ENCODE peak calls at places on chromosomes 2 and 18, in nine cellular contexts. D is lower lobe of right lung, B is upper lobe of right lung, Y is neural progenitor cell, G is hepatocyte, M is fibroblast of lung, T is OCI-LY7, O is colonic mucosa, R is PC-9. X is an unnamed sample. For H3K4me1, the result is how much of the 10 kb centered on the place peaks cover.

GRCh38 chr18:42922363-42922762 is 193.1 kb downstream of the RIT2 start:
- DNase-seq in D (no peak), B (no peak), Y (no peak), G (no peak), M (no peak), T (no peak), O (no peak), R (no peak), X (no peak)

GRCh38 chr2:227655454-227655853 is 11.2 kb upstream of the SCYGR5 start:
- DNase-seq in D (no peak), B (no peak), Y (no peak), G (peak), M (peak), T (no peak), O (no peak), R (peak), X (no peak)

GRCh38 chr2:111165084-111165483 is 44.4 kb downstream of the BCL2L11 start:
- DNase-seq in D (no peak), B (no peak), Y (no peak), G (no peak), M (no peak), T (no peak), O (no peak), R (no peak), X (no peak)

GRCh38 chr2:72112421-72112820 is 35.2 kb downstream of the CYP26B1 start:
- DNase-seq in D (no peak), B (no peak), Y (no peak), G (no peak), M (peak), T (no peak), O (peak), R (no peak), X (no peak)

GRCh38 chr2:186570587-186570986 is 19.3 kb upstream of the ITGAV start:
- DNase-seq in D (no peak), B (no peak), Y (peak), G (peak), M (peak), T (no peak), O (no peak), R (peak), X (no peak)

GRCh38 chr2:149080964-149081363 is 42.5 kb downstream of the LYPD6B start:
- DNase-seq in D (no peak), B (no peak), Y (peak), G (no peak), M (no peak), T (no peak), O (no peak), R (no peak), X (no peak)

GRCh38 chr2:26588576-26588975 is 52.6 kb downstream of the CIB4 start:
- DNase-seq in D (no peak), B (peak), Y (no peak), G (no peak), M (no peak), T (no peak), O (no peak), R (no peak), X (no peak)

GRCh38 chr18:79664525-79665125 is 15.0 kb upstream of the CTDP1 start:
- DNase-seq in D (no peak), B (no peak), Y (no peak), G (peak), M (peak), T (no peak), O (no peak), R (no peak), X (no peak)

GRCh38 chr2:240685771-240686371 is 3.2 kb upstream of the AQP12B start:
- DNase-seq in D (no peak), B (peak), Y (peak), G (peak), M (no peak), T (no peak), O (peak), R (peak), X (peak)

GRCh38 chr2:79935771-79936657 is 368.5 kb downstream of the LRRTM1 start:
- DNase-seq in D (no peak), B (no peak), Y (peak), G (peak), M (peak), T (peak), O (peak), R (peak), X (no peak)

GRCh38 chr2:149650006-149650405 is 62.4 kb upstream of the MMADHC start:
- DNase-seq in D (no peak), B (no peak), Y (no peak), G (no peak), M (peak), T (no peak), O (no peak), R (no peak), X (no peak)

GRCh38 chr2:120750488-120751210 is 15.0 kb downstream of the GLI2 start:
- DNase-seq in D (no peak), B (no peak), Y (no peak), G (no peak), M (peak), T (no peak), O (peak), R (no peak), X (no peak)

GRCh38 chr2:54161660-54162059 is 46.2 kb downstream of the ACYP2 start:
- DNase-seq in D (no peak), B (no peak), Y (no peak), G (no peak), M (peak), T (no peak), O (no peak), R (no peak), X (no peak)
- TF ChIP-seq CTCF in D (peak), B (peak), Y (no peak), G (peak), M (no peak), T (peak), O (no peak), R (peak), X (no peak)

DNA sequence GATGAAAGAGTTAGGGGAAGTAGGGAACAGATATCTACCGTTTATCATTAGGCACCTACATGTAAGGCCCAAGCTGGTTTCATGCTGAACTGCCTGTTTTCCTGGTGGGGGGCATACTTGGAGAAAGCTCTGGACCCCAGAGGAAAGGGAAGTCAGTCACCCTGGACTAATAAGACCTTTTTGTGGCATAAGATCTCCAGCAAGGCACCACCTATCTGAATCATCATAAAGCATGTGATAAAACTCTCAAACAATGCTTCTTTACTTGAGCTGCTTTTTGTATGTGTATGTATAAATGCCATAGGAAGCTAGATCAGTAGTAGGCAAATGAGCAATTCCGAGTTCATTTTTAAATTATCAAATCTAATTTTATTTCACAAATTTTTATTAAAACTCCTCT is 104.8 kb downstream of the TANC1 start:
- DNase-seq in D (no peak), B (no peak), Y (no peak), G (no peak), M (peak), T (no peak), O (no peak), R (no peak), X (no peak)
- H3K4me1 ChIP-seq in D (under half), B (under half), Y (under half), G (under half), M (under half), T (under half), O (under half), R (under half), X (under half)

GRCh38 chr2:36545871-36546416 is 52.0 kb downstream of the FEZ2 start:
- DNase-seq in D (no peak), B (no peak), Y (no peak), G (no peak), M (peak), T (no peak), O (no peak), R (no peak), X (no peak)
- TF ChIP-seq CTCF in D (no peak), B (no peak), Y (no peak), G (no peak), M (no peak), T (peak), O (no peak), R (peak), X (no peak)

GRCh38 chr2:196226058-196226747 is 54.8 kb upstream of the STK17B start:
- DNase-seq in D (no peak), B (no peak), Y (no peak), G (no peak), M (no peak), T (no peak), O (no peak), R (no peak), X (no peak)
- H3K4me1 ChIP-seq in D (under half), B (under half), Y (under half), G (under half), M (under half), T (under half), O (under half), R (under half), X (under half)

X was measured in mucosa of descending colon.